ENCODE peak calls at places on chromosome 7, in seven cellular contexts. One of them, this sample, is unnamed.

GRCh38 chr7:69664433-69664832 is 66.2 kb downstream of the AUTS2 start:
- DNase-seq in coronary artery: no peak
- DNase-seq in tibial nerve: no peak
- DNase-seq in mammary epithelial cell: no peak
- DNase-seq in esophagus muscularis mucosa: no peak
- DNase-seq in left ventricle myocardium inferior: no peak
- DNase-seq in endothelial cell of umbilical vein: no peak
- DNase-seq in this sample: no peak

GRCh38 chr7:93622036-93622714 is 47.7 kb upstream of the CALCR start:
- DNase-seq in coronary artery: no peak
- DNase-seq in tibial nerve: no peak
- DNase-seq in mammary epithelial cell: peak; percentile 18
- DNase-seq in esophagus muscularis mucosa: no peak
- DNase-seq in left ventricle myocardium inferior: no peak
- DNase-seq in endothelial cell of umbilical vein: no peak
- DNase-seq in this sample: no peak

GRCh38 chr7:103637080-103637479 is 191.1 kb upstream of the SLC26A5 start:
- DNase-seq in coronary artery: no peak
- DNase-seq in tibial nerve: no peak
- DNase-seq in mammary epithelial cell: peak; percentile 84
- DNase-seq in esophagus muscularis mucosa: no peak
- DNase-seq in left ventricle myocardium inferior: no peak
- DNase-seq in endothelial cell of umbilical vein: peak; percentile 66
- DNase-seq in this sample: no peak

GRCh38 chr7:131934452-131934851 is 378.0 kb upstream of the PODXL start:
- DNase-seq in coronary artery: no peak
- DNase-seq in tibial nerve: no peak
- DNase-seq in mammary epithelial cell: no peak
- DNase-seq in esophagus muscularis mucosa: no peak
- DNase-seq in left ventricle myocardium inferior: no peak
- DNase-seq in endothelial cell of umbilical vein: no peak
- DNase-seq in this sample: no peak

GRCh38 chr7:2247141-2247985 is 5.3 kb downstream of the NUDT1 start:
- DNase-seq in coronary artery: no peak
- DNase-seq in tibial nerve: no peak
- DNase-seq in mammary epithelial cell: no peak
- DNase-seq in esophagus muscularis mucosa: no peak
- DNase-seq in left ventricle myocardium inferior: no peak
- DNase-seq in endothelial cell of umbilical vein: peak; percentile 24
- DNase-seq in this sample: no peak

GRCh38 chr7:100963386-100963785 is 6.0 kb upstream of the MUC12 start:
- DNase-seq in coronary artery: no peak
- DNase-seq in tibial nerve: no peak
- DNase-seq in mammary epithelial cell: no peak
- DNase-seq in esophagus muscularis mucosa: no peak
- DNase-seq in left ventricle myocardium inferior: no peak
- DNase-seq in endothelial cell of umbilical vein: no peak
- DNase-seq in this sample: no peak

GRCh38 chr7:71710442-71710841 is 578.5 kb downstream of the GALNT17 start:
- DNase-seq in coronary artery: no peak
- DNase-seq in tibial nerve: no peak
- DNase-seq in mammary epithelial cell: no peak
- DNase-seq in esophagus muscularis mucosa: no peak
- DNase-seq in left ventricle myocardium inferior: no peak
- DNase-seq in endothelial cell of umbilical vein: no peak
- DNase-seq in this sample: no peak

GRCh38 chr7:1351881-1352625 is 107.2 kb downstream of the MICALL2 start:
- DNase-seq in coronary artery: no peak
- DNase-seq in tibial nerve: no peak
- DNase-seq in mammary epithelial cell: no peak
- DNase-seq in esophagus muscularis mucosa: no peak
- DNase-seq in left ventricle myocardium inferior: no peak
- DNase-seq in endothelial cell of umbilical vein: no peak
- DNase-seq in this sample: peak; percentile 55

GRCh38 chr7:101104799-101105198 is 19.5 kb downstream of the TRIM56 start:
- DNase-seq in coronary artery: no peak
- DNase-seq in tibial nerve: no peak
- DNase-seq in mammary epithelial cell: no peak
- DNase-seq in esophagus muscularis mucosa: no peak
- DNase-seq in left ventricle myocardium inferior: no peak
- DNase-seq in endothelial cell of umbilical vein: peak; percentile 61
- DNase-seq in this sample: no peak

GRCh38 chr7:99407849-99408346 is 499 bp downstream of the PDAP1 start:
- DNase-seq in coronary artery: peak; percentile 86
- DNase-seq in tibial nerve: no peak
- DNase-seq in mammary epithelial cell: peak; percentile 64
- DNase-seq in esophagus muscularis mucosa: no peak
- DNase-seq in left ventricle myocardium inferior: peak; percentile 39
- DNase-seq in endothelial cell of umbilical vein: peak; percentile 77
- DNase-seq in this sample: peak; percentile 82

GRCh38 chr7:102317231-102318059 is 30.8 kb downstream of the SH2B2 start:
- DNase-seq in coronary artery: no peak
- DNase-seq in tibial nerve: no peak
- DNase-seq in mammary epithelial cell: no peak
- DNase-seq in esophagus muscularis mucosa: no peak
- DNase-seq in left ventricle myocardium inferior: no peak
- DNase-seq in endothelial cell of umbilical vein: no peak
- DNase-seq in this sample: no peak

GRCh38 chr7:46681865-46682503 is 760.9 kb upstream of the IGFBP3 start:
- DNase-seq in coronary artery: no peak
- DNase-seq in tibial nerve: no peak
- DNase-seq in mammary epithelial cell: no peak
- DNase-seq in esophagus muscularis mucosa: no peak
- DNase-seq in left ventricle myocardium inferior: peak; percentile 49
- DNase-seq in endothelial cell of umbilical vein: no peak
- DNase-seq in this sample: no peak

GRCh38 chr7:149771199-149771636 is 2.2 kb downstream of the ZNF467 start:
- DNase-seq in coronary artery: no peak
- DNase-seq in tibial nerve: no peak
- DNase-seq in mammary epithelial cell: no peak
- DNase-seq in esophagus muscularis mucosa: no peak
- DNase-seq in left ventricle myocardium inferior: peak; percentile 34
- DNase-seq in endothelial cell of umbilical vein: peak; percentile 4
- DNase-seq in this sample: peak; percentile 79

GRCh38 chr7:22921386-22922086 is 92.4 kb downstream of the HYCC1 start:
- DNase-seq in coronary artery: no peak
- DNase-seq in tibial nerve: no peak
- DNase-seq in mammary epithelial cell: no peak
- DNase-seq in esophagus muscularis mucosa: no peak
- DNase-seq in left ventricle myocardium inferior: no peak
- DNase-seq in endothelial cell of umbilical vein: no peak
- DNase-seq in this sample: no peak

GRCh38 chr7:87146740-87147386 is 5.4 kb upstream of the DMTF1 start:
- DNase-seq in coronary artery: no peak
- DNase-seq in tibial nerve: no peak
- DNase-seq in mammary epithelial cell: no peak
- DNase-seq in esophagus muscularis mucosa: no peak
- DNase-seq in left ventricle myocardium inferior: no peak
- DNase-seq in endothelial cell of umbilical vein: no peak
- DNase-seq in this sample: peak; percentile 69

GRCh38 chr7:43569424-43569823 is 13.5 kb upstream of the STK17A start:
- DNase-seq in coronary artery: no peak
- DNase-seq in tibial nerve: no peak
- DNase-seq in mammary epithelial cell: peak; percentile 93
- DNase-seq in esophagus muscularis mucosa: peak; percentile 70
- DNase-seq in left ventricle myocardium inferior: no peak
- DNase-seq in endothelial cell of umbilical vein: no peak
- DNase-seq in this sample: no peak

GRCh38 chr7:26385240-26385639 is 93.6 kb downstream of the SNX10 start:
- DNase-seq in coronary artery: no peak
- DNase-seq in tibial nerve: no peak
- DNase-seq in mammary epithelial cell: no peak
- DNase-seq in esophagus muscularis mucosa: no peak
- DNase-seq in left ventricle myocardium inferior: no peak
- DNase-seq in endothelial cell of umbilical vein: no peak
- DNase-seq in this sample: no peak

GRCh38 chr7:39622609-39623311 is 612 bp upstream of the RALA start:
- DNase-seq in coronary artery: no peak
- DNase-seq in tibial nerve: no peak
- DNase-seq in mammary epithelial cell: no peak
- DNase-seq in esophagus muscularis mucosa: no peak
- DNase-seq in left ventricle myocardium inferior: no peak
- DNase-seq in endothelial cell of umbilical vein: peak; percentile 36
- DNase-seq in this sample: peak; percentile 86

GRCh38 chr7:16130127-16131110 is 290.9 kb downstream of the CRPPA start:
- DNase-seq in coronary artery: no peak
- DNase-seq in tibial nerve: no peak
- DNase-seq in mammary epithelial cell: no peak
- DNase-seq in esophagus muscularis mucosa: no peak
- DNase-seq in left ventricle myocardium inferior: no peak
- DNase-seq in endothelial cell of umbilical vein: peak; percentile 44
- DNase-seq in this sample: no peak

DNA sequence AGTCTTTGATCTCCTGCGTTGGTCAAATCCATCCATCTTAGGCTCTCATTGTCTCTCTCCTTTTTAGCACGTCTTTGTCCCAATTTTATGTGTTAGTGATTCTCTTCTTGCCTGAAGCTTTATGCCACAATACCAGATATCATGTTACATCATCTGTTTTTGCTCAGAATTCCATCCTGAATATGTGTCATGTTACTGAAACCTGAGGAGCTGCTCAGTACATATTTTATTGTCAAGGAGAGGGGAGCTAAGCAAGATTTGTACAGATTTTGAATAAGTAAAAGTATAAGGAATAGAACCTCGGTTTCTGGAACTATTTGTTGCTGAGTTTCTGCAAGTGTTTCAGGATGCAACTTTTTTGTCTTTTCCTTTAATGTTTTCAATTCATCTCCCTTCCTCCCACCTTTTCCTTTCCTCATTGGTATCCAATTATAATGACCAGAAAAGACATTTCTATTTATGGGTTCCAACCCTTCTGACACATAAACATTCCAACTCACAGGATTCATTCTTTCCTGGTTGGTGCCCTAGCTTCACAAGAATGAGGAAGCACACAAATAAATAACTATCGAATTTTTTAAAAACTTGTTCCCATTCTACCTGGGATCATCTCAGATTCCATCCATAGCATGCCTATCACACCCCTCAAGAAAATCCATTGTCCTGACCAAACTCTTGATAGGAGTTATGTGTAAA is 291.8 kb downstream of the CRPPA start:
- DNase-seq in coronary artery: no peak
- DNase-seq in tibial nerve: no peak
- DNase-seq in mammary epithelial cell: peak; percentile 73
- DNase-seq in esophagus muscularis mucosa: no peak
- DNase-seq in left ventricle myocardium inferior: no peak
- DNase-seq in endothelial cell of umbilical vein: peak; percentile 55
- DNase-seq in this sample: no peak
- H3K27ac ChIP-seq in coronary artery: no peak overlapping the region
- H3K27ac ChIP-seq in tibial nerve: no peak overlapping the region
- H3K27ac ChIP-seq in mammary epithelial cell: peak overlapping the region; percentile 24
- H3K27ac ChIP-seq in esophagus muscularis mucosa: no peak overlapping the region
- H3K27ac ChIP-seq in left ventricle myocardium inferior: peak overlapping the region; percentile 83
- H3K27ac ChIP-seq in endothelial cell of umbilical vein: peak overlapping the region; percentile 47
- H3K27ac ChIP-seq in this sample: peak overlapping the region; percentile 17

GRCh38 chr7:96426685-96427084 is 104.8 kb upstream of the SLC25A13 start:
- DNase-seq in coronary artery: no peak
- DNase-seq in tibial nerve: no peak
- DNase-seq in mammary epithelial cell: no peak
- DNase-seq in esophagus muscularis mucosa: no peak
- DNase-seq in left ventricle myocardium inferior: no peak
- DNase-seq in endothelial cell of umbilical vein: no peak
- DNase-seq in this sample: no peak

GRCh38 chr7:96422388-96422787 is 100.5 kb upstream of the SLC25A13 start:
- DNase-seq in coronary artery: no peak
- DNase-seq in tibial nerve: no peak
- DNase-seq in mammary epithelial cell: no peak
- DNase-seq in esophagus muscularis mucosa: no peak
- DNase-seq in left ventricle myocardium inferior: no peak
- DNase-seq in endothelial cell of umbilical vein: no peak
- DNase-seq in this sample: no peak

GRCh38 chr7:96430350-96430749 is 108.5 kb upstream of the SLC25A13 start:
- DNase-seq in coronary artery: no peak
- DNase-seq in tibial nerve: no peak
- DNase-seq in mammary epithelial cell: no peak
- DNase-seq in esophagus muscularis mucosa: no peak
- DNase-seq in left ventricle myocardium inferior: no peak
- DNase-seq in endothelial cell of umbilical vein: no peak
- DNase-seq in this sample: no peak

GRCh38 chr7:96426027-96426426 is 104.1 kb upstream of the SLC25A13 start:
- DNase-seq in coronary artery: no peak
- DNase-seq in tibial nerve: no peak
- DNase-seq in mammary epithelial cell: peak; percentile 34
- DNase-seq in esophagus muscularis mucosa: no peak
- DNase-seq in left ventricle myocardium inferior: no peak
- DNase-seq in endothelial cell of umbilical vein: peak; percentile 78
- DNase-seq in this sample: no peak

DNA sequence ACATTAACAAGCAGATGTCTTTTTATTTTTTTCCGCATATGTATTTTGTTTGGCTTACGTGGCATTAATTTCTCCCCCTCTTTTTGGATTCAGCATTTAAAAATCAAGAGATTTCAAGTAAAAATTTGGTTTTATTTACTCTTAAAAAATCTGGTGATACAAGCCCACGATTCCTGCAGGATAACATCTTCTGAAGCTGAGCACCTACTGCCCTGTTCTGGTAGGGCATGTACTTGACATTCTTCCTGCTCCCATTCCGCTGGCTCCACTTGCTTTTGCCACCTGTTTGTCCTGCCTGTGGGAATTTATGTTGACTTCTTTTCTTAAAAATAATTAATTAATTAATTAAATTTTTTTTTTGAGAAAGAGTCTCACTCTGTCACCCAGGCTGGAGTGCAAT is 105.2 kb upstream of the SLC25A13 start:
- DNase-seq in coronary artery: no peak
- DNase-seq in tibial nerve: no peak
- DNase-seq in mammary epithelial cell: no peak
- DNase-seq in esophagus muscularis mucosa: no peak
- DNase-seq in left ventricle myocardium inferior: no peak
- DNase-seq in endothelial cell of umbilical vein: no peak
- DNase-seq in this sample: no peak
- TF ChIP-seq CTCF in coronary artery: no peak
- TF ChIP-seq CTCF in tibial nerve: no peak
- TF ChIP-seq CTCF in mammary epithelial cell: no peak
- TF ChIP-seq CTCF in esophagus muscularis mucosa: no peak
- TF ChIP-seq CTCF in left ventricle myocardium inferior: no peak
- TF ChIP-seq CTCF in endothelial cell of umbilical vein: no peak
- TF ChIP-seq CTCF in this sample: no peak

DNA sequence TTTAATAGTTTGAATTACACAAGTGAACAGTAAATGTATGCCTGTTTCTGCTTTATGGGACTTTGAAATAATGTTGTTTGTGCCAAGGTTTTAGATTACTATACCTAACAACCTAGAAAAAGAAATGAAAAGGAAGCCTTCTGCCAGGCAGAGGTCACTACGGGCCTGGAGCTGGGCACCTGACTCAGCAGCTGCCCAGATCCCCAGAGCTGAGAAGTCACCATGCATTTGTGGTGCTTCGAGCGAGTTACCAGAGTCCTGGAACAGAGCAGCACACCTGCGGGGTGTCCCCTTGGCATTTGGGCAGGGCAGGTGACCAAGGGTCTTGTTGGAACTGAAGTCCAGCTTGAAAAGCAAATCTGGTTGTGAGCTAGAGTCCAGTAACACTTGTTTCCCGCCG is 25.5 kb downstream of the EGFR start:
- DNase-seq in coronary artery: no peak
- DNase-seq in tibial nerve: no peak
- DNase-seq in mammary epithelial cell: no peak
- DNase-seq in esophagus muscularis mucosa: no peak
- DNase-seq in left ventricle myocardium inferior: no peak
- DNase-seq in endothelial cell of umbilical vein: no peak
- DNase-seq in this sample: no peak
- H3K27ac ChIP-seq in coronary artery: peak overlapping the region; percentile 53
- H3K27ac ChIP-seq in tibial nerve: no peak overlapping the region
- H3K27ac ChIP-seq in mammary epithelial cell: peak overlapping the region; percentile 69
- H3K27ac ChIP-seq in esophagus muscularis mucosa: peak overlapping the region; percentile 80
- H3K27ac ChIP-seq in left ventricle myocardium inferior: no peak overlapping the region
- H3K27ac ChIP-seq in endothelial cell of umbilical vein: no peak overlapping the region
- H3K27ac ChIP-seq in this sample: peak overlapping the region; percentile 0

GRCh38 chr7:155407799-155408198 is 50.1 kb upstream of the EN2 start:
- DNase-seq in coronary artery: no peak
- DNase-seq in tibial nerve: no peak
- DNase-seq in mammary epithelial cell: no peak
- DNase-seq in esophagus muscularis mucosa: no peak
- DNase-seq in left ventricle myocardium inferior: no peak
- DNase-seq in endothelial cell of umbilical vein: no peak
- DNase-seq in this sample: no peak
- TF ChIP-seq CTCF in coronary artery: no peak
- TF ChIP-seq CTCF in tibial nerve: no peak
- TF ChIP-seq CTCF in mammary epithelial cell: no peak
- TF ChIP-seq CTCF in esophagus muscularis mucosa: no peak
- TF ChIP-seq CTCF in left ventricle myocardium inferior: no peak
- TF ChIP-seq CTCF in endothelial cell of umbilical vein: no peak
- TF ChIP-seq CTCF in this sample: no peak

This sample was measured in kidney.